ENCODE peak calls at places on chromosomes 4 and X, in six cellular contexts. One of them, this sample, is unnamed.

GRCh38 chr4:157121396-157121795 is 45.4 kb downstream of the GLRB start:
- DNase-seq in A549: no peak
- DNase-seq in CD4-positive, alpha-beta T cell: no peak
- DNase-seq in AG10803: peak; percentile 65
- DNase-seq in fibroblast of pulmonary artery: no peak
- DNase-seq in lower lobe of right lung: no peak
- DNase-seq in this sample: no peak

GRCh38 chrX:125894947-125895346 is 271.1 kb downstream of the DCAF12L2 start:
- DNase-seq in AG10803: no peak
- DNase-seq in fibroblast of pulmonary artery: no peak
- DNase-seq in CD4-positive, alpha-beta T cell: no peak
- DNase-seq in A549: no peak
- DNase-seq in lower lobe of right lung: no peak
- DNase-seq in this sample: no peak

GRCh38 chr4:44965446-44966095 is 239.2 kb upstream of the GNPDA2 start:
- DNase-seq in A549: no peak
- DNase-seq in CD4-positive, alpha-beta T cell: no peak
- DNase-seq in AG10803: no peak
- DNase-seq in lower lobe of right lung: no peak
- DNase-seq in fibroblast of pulmonary artery: no peak
- DNase-seq in this sample: no peak

GRCh38 chr4:28357985-28358384 is 1497.3 kb downstream of the STIM2 start:
- DNase-seq in A549: peak; percentile 7
- DNase-seq in lower lobe of right lung: no peak
- DNase-seq in fibroblast of pulmonary artery: peak; percentile 50
- DNase-seq in AG10803: peak; percentile 45
- DNase-seq in CD4-positive, alpha-beta T cell: no peak
- DNase-seq in this sample: no peak

GRCh38 chrX:39941332-39941920 is 156.3 kb downstream of the BCOR start:
- DNase-seq in CD4-positive, alpha-beta T cell: no peak
- DNase-seq in A549: no peak
- DNase-seq in fibroblast of pulmonary artery: no peak
- DNase-seq in lower lobe of right lung: no peak
- DNase-seq in AG10803: no peak
- DNase-seq in this sample: no peak

GRCh38 chr4:83548151-83548905 is 12.4 kb downstream of the GPAT3 start:
- DNase-seq in fibroblast of pulmonary artery: peak; percentile 95
- DNase-seq in AG10803: peak; percentile 96
- DNase-seq in A549: peak; percentile 96
- DNase-seq in CD4-positive, alpha-beta T cell: peak; percentile 29
- DNase-seq in lower lobe of right lung: peak; percentile 83
- DNase-seq in this sample: peak; percentile 78

GRCh38 chrX:274904-275475 is 6.2 kb upstream of the PLCXD1 start:
- DNase-seq in lower lobe of right lung: peak; percentile 83
- DNase-seq in CD4-positive, alpha-beta T cell: no peak
- DNase-seq in A549: no peak
- DNase-seq in AG10803: no peak
- DNase-seq in fibroblast of pulmonary artery: no peak
- DNase-seq in this sample: peak; percentile 76

GRCh38 chr4:56654238-56654632 is 26.9 kb downstream of the HOPX start:
- DNase-seq in AG10803: no peak
- DNase-seq in lower lobe of right lung: no peak
- DNase-seq in CD4-positive, alpha-beta T cell: no peak
- DNase-seq in fibroblast of pulmonary artery: peak; percentile 29
- DNase-seq in A549: no peak
- DNase-seq in this sample: no peak

GRCh38 chr4:20326977-20327376 is 75.3 kb downstream of the SLIT2 start:
- DNase-seq in lower lobe of right lung: no peak
- DNase-seq in AG10803: peak; percentile 53
- DNase-seq in A549: no peak
- DNase-seq in fibroblast of pulmonary artery: no peak
- DNase-seq in CD4-positive, alpha-beta T cell: no peak
- DNase-seq in this sample: no peak

GRCh38 chrX:8520791-8521190 is 56.2 kb downstream of the VCX3B start:
- DNase-seq in CD4-positive, alpha-beta T cell: no peak
- DNase-seq in AG10803: no peak
- DNase-seq in fibroblast of pulmonary artery: no peak
- DNase-seq in A549: no peak
- DNase-seq in lower lobe of right lung: no peak
- DNase-seq in this sample: no peak

GRCh38 chr4:113317523-113317922 is 268.1 kb downstream of the ANK2 start:
- DNase-seq in AG10803: no peak
- DNase-seq in A549: no peak
- DNase-seq in fibroblast of pulmonary artery: no peak
- DNase-seq in CD4-positive, alpha-beta T cell: no peak
- DNase-seq in lower lobe of right lung: no peak
- DNase-seq in this sample: no peak

GRCh38 chr4:33625762-33626161 is 2618.6 kb downstream of the ARAP2 start:
- DNase-seq in fibroblast of pulmonary artery: peak; percentile 11
- DNase-seq in A549: peak; percentile 0
- DNase-seq in AG10803: no peak
- DNase-seq in lower lobe of right lung: no peak
- DNase-seq in CD4-positive, alpha-beta T cell: no peak
- DNase-seq in this sample: no peak

GRCh38 chrX:3788494-3789233 is 75.2 kb upstream of the PRKX start:
- DNase-seq in lower lobe of right lung: no peak
- DNase-seq in A549: no peak
- DNase-seq in AG10803: no peak
- DNase-seq in fibroblast of pulmonary artery: no peak
- DNase-seq in CD4-positive, alpha-beta T cell: no peak
- DNase-seq in this sample: no peak

GRCh38 chr4:53346920-53347852 is 18.7 kb downstream of the SCFD2 start:
- DNase-seq in fibroblast of pulmonary artery: peak; percentile 46
- DNase-seq in CD4-positive, alpha-beta T cell: no peak
- DNase-seq in AG10803: peak; percentile 82
- DNase-seq in A549: no peak
- DNase-seq in lower lobe of right lung: no peak
- DNase-seq in this sample: no peak

GRCh38 chr4:169110633-169111032 is 100.6 kb upstream of the CBR4 start:
- DNase-seq in fibroblast of pulmonary artery: no peak
- DNase-seq in lower lobe of right lung: no peak
- DNase-seq in CD4-positive, alpha-beta T cell: no peak
- DNase-seq in AG10803: no peak
- DNase-seq in A549: no peak
- DNase-seq in this sample: no peak

GRCh38 chrX:1239681-1240142 is 27.3 kb upstream of the CRLF2 start:
- DNase-seq in fibroblast of pulmonary artery: no peak
- DNase-seq in A549: no peak
- DNase-seq in lower lobe of right lung: peak; percentile 90
- DNase-seq in AG10803: no peak
- DNase-seq in CD4-positive, alpha-beta T cell: no peak
- DNase-seq in this sample: peak; percentile 67

GRCh38 chr4:82833696-82834313 is 35.2 kb upstream of the SCD5 start:
- DNase-seq in A549: peak; percentile 33
- DNase-seq in CD4-positive, alpha-beta T cell: no peak
- DNase-seq in lower lobe of right lung: no peak
- DNase-seq in AG10803: peak; percentile 76
- DNase-seq in fibroblast of pulmonary artery: peak; percentile 79
- DNase-seq in this sample: no peak

GRCh38 chr4:153705743-153706468 is 21.8 kb downstream of the TLR2 start:
- DNase-seq in fibroblast of pulmonary artery: no peak
- DNase-seq in A549: no peak
- DNase-seq in AG10803: no peak
- DNase-seq in CD4-positive, alpha-beta T cell: no peak
- DNase-seq in lower lobe of right lung: no peak
- DNase-seq in this sample: no peak

GRCh38 chrX:7068939-7069367 is 78.6 kb upstream of the STS start:
- DNase-seq in AG10803: no peak
- DNase-seq in A549: no peak
- DNase-seq in lower lobe of right lung: no peak
- DNase-seq in CD4-positive, alpha-beta T cell: no peak
- DNase-seq in fibroblast of pulmonary artery: peak; percentile 8
- DNase-seq in this sample: no peak

GRCh38 chr4:184805462-184806245 is 20.1 kb downstream of the ACSL1 start:
- DNase-seq in AG10803: no peak
- DNase-seq in A549: no peak
- DNase-seq in lower lobe of right lung: peak; percentile 89
- DNase-seq in CD4-positive, alpha-beta T cell: no peak
- DNase-seq in fibroblast of pulmonary artery: no peak
- DNase-seq in this sample: peak; percentile 97

GRCh38 chr4:146255874-146256273 is 41.5 kb downstream of the REELD1 start:
- DNase-seq in lower lobe of right lung: no peak
- DNase-seq in AG10803: peak; percentile 77
- DNase-seq in CD4-positive, alpha-beta T cell: no peak
- DNase-seq in A549: peak; percentile 46
- DNase-seq in fibroblast of pulmonary artery: peak; percentile 78
- DNase-seq in this sample: no peak

GRCh38 chrX:115362334-115363095 is 73.0 kb downstream of the LUZP4 start:
- DNase-seq in lower lobe of right lung: no peak
- DNase-seq in CD4-positive, alpha-beta T cell: no peak
- DNase-seq in fibroblast of pulmonary artery: no peak
- DNase-seq in AG10803: no peak
- DNase-seq in A549: no peak
- DNase-seq in this sample: no peak

GRCh38 chr4:13851541-13851940 is 224.0 kb upstream of the BOD1L1 start:
- DNase-seq in A549: no peak
- DNase-seq in AG10803: no peak
- DNase-seq in fibroblast of pulmonary artery: no peak
- DNase-seq in CD4-positive, alpha-beta T cell: no peak
- DNase-seq in lower lobe of right lung: no peak
- DNase-seq in this sample: no peak

GRCh38 chr4:133910165-133910564 is 291.4 kb downstream of the PABPC4L start:
- DNase-seq in A549: no peak
- DNase-seq in CD4-positive, alpha-beta T cell: no peak
- DNase-seq in AG10803: no peak
- DNase-seq in fibroblast of pulmonary artery: no peak
- DNase-seq in lower lobe of right lung: no peak
- DNase-seq in this sample: no peak

GRCh38 chr4:86558799-86559198 is 35.3 kb upstream of the PTPN13 start:
- DNase-seq in AG10803: no peak
- DNase-seq in lower lobe of right lung: no peak
- DNase-seq in CD4-positive, alpha-beta T cell: no peak
- DNase-seq in A549: no peak
- DNase-seq in fibroblast of pulmonary artery: no peak
- DNase-seq in this sample: no peak

GRCh38 chrX:20740443-20740842 is 473.7 kb upstream of the RPS6KA3 start:
- DNase-seq in CD4-positive, alpha-beta T cell: no peak
- DNase-seq in A549: no peak
- DNase-seq in lower lobe of right lung: no peak
- DNase-seq in fibroblast of pulmonary artery: no peak
- DNase-seq in AG10803: no peak
- DNase-seq in this sample: no peak
- TF ChIP-seq CTCF in CD4-positive, alpha-beta T cell: no peak
- TF ChIP-seq CTCF in A549: no peak
- TF ChIP-seq CTCF in lower lobe of right lung: no peak
- TF ChIP-seq CTCF in fibroblast of pulmonary artery: no peak
- TF ChIP-seq CTCF in AG10803: no peak
- TF ChIP-seq CTCF in this sample: no peak

GRCh38 chr4:26058537-26058936 is 144.5 kb downstream of the SMIM20 start:
- DNase-seq in fibroblast of pulmonary artery: no peak
- DNase-seq in CD4-positive, alpha-beta T cell: no peak
- DNase-seq in lower lobe of right lung: no peak
- DNase-seq in AG10803: peak; percentile 58
- DNase-seq in A549: no peak
- DNase-seq in this sample: no peak

GRCh38 chr4:26060286-26060685 is 146.3 kb downstream of the SMIM20 start:
- DNase-seq in fibroblast of pulmonary artery: no peak
- DNase-seq in CD4-positive, alpha-beta T cell: no peak
- DNase-seq in lower lobe of right lung: no peak
- DNase-seq in A549: no peak
- DNase-seq in AG10803: no peak
- DNase-seq in this sample: no peak

GRCh38 chr4:26062221-26062620 is 148.2 kb downstream of the SMIM20 start:
- DNase-seq in fibroblast of pulmonary artery: no peak
- DNase-seq in lower lobe of right lung: no peak
- DNase-seq in AG10803: peak; percentile 87
- DNase-seq in A549: no peak
- DNase-seq in CD4-positive, alpha-beta T cell: no peak
- DNase-seq in this sample: no peak

GRCh38 chr4:26059391-26060154 is 145.6 kb downstream of the SMIM20 start:
- DNase-seq in lower lobe of right lung: no peak
- DNase-seq in AG10803: no peak
- DNase-seq in CD4-positive, alpha-beta T cell: no peak
- DNase-seq in A549: no peak
- DNase-seq in fibroblast of pulmonary artery: no peak
- DNase-seq in this sample: no peak

GRCh38 chr4:26061248-26061986 is 147.4 kb downstream of the SMIM20 start:
- DNase-seq in lower lobe of right lung: no peak
- DNase-seq in A549: peak; percentile 56
- DNase-seq in AG10803: no peak
- DNase-seq in CD4-positive, alpha-beta T cell: no peak
- DNase-seq in fibroblast of pulmonary artery: peak; percentile 67
- DNase-seq in this sample: no peak
- TF ChIP-seq CTCF in lower lobe of right lung: peak; percentile 46
- TF ChIP-seq CTCF in A549: peak; percentile 26
- TF ChIP-seq CTCF in AG10803: peak; percentile 56
- TF ChIP-seq CTCF in CD4-positive, alpha-beta T cell: no peak
- TF ChIP-seq CTCF in fibroblast of pulmonary artery: peak; percentile 73
- TF ChIP-seq CTCF in this sample: peak; percentile 29

DNA sequence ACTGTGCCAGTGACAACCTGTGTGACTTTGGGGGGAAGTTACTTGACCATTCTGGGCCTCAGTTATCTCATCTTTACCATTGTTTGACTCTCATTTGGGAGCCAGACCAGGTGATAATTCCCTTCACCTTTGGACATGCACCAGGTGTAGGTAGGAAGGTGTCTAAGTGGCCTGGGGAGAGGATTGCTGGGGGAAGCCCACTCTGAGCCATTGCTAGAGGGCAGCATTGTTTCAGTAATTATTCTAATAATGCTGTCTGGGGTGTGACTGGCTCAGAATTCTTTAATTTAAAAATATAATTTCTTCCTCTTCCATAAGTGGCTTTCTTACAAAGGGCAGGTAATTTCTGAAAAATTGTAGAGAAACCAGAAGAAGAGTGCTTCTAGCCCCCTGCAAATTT is 104.3 kb downstream of the RTL9 start:
- DNase-seq in A549: no peak
- DNase-seq in CD4-positive, alpha-beta T cell: no peak
- DNase-seq in AG10803: no peak
- DNase-seq in lower lobe of right lung: no peak
- DNase-seq in fibroblast of pulmonary artery: no peak
- DNase-seq in this sample: no peak
- TF ChIP-seq CTCF in A549: peak; percentile 7
- TF ChIP-seq CTCF in CD4-positive, alpha-beta T cell: no peak
- TF ChIP-seq CTCF in AG10803: peak; percentile 36
- TF ChIP-seq CTCF in lower lobe of right lung: no peak
- TF ChIP-seq CTCF in fibroblast of pulmonary artery: no peak
- TF ChIP-seq CTCF in this sample: no peak

DNA sequence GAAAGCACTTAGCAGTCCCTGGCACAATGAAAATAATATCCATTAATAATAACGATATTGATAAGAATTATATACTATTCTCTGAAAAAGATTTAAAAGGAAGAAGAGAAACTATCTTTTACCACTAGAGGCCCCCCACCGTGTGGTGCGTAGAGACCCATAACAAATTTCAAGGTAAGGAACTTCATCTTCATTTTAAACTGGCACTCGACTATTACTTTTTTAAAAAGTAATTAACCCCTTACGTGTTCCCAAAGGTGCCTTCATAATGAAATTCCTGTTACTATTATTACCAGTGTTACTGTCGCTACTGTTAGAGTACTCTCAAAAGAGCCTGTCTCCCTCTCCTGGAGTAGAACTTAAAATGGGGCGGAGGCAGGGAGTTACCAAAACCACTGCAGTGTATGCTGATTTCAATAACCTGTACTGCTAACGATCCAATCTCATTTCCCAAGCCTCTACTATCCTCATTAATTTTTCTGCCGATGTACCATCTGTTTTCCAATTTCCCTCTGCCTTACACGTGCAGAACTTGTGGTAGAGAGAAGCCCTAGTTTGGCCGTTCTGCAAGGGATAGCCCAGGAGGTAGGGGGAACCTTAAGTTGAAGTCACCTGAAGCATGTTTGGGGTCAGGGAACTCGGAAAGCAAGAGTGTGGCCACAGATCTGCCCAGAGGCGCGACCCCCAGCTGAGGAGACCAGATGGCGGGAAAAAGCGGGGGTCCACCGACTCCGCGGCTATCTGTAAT is 813 bp upstream of the STK26 start:
- DNase-seq in lower lobe of right lung: no peak
- DNase-seq in A549: peak; percentile 10
- DNase-seq in fibroblast of pulmonary artery: no peak
- DNase-seq in CD4-positive, alpha-beta T cell: no peak
- DNase-seq in AG10803: no peak
- DNase-seq in this sample: no peak
- TF ChIP-seq CTCF in lower lobe of right lung: peak; percentile 13
- TF ChIP-seq CTCF in A549: peak; percentile 56
- TF ChIP-seq CTCF in fibroblast of pulmonary artery: peak; percentile 42
- TF ChIP-seq CTCF in CD4-positive, alpha-beta T cell: peak; percentile 62
- TF ChIP-seq CTCF in AG10803: no peak
- TF ChIP-seq CTCF in this sample: no peak

This sample was measured in right lobe of liver.